ENCODE peak calls at places on chromosomes 1 and 21, in four cellular contexts. One of them, this sample, is unnamed. For H3K9me3, the result is how much of the 10 kb centered on the place peaks cover.

GRCh38 chr1:229156819-229157218 is 114.1 kb upstream of the RAB4A start:
- DNase-seq in effector memory CD4-positive, alpha-beta T cell: no peak
- DNase-seq in transverse colon: peak
- DNase-seq in naive thymus-derived CD4-positive, alpha-beta T cell: no peak
- DNase-seq in this sample: no peak

GRCh38 chr1:214603819-214604252 is 841 bp downstream of the CENPF start:
- DNase-seq in effector memory CD4-positive, alpha-beta T cell: no peak
- DNase-seq in naive thymus-derived CD4-positive, alpha-beta T cell: no peak
- DNase-seq in transverse colon: no peak
- DNase-seq in this sample: no peak

GRCh38 chr1:98849969-98850636 is 154.6 kb downstream of the PLPPR5 start:
- DNase-seq in naive thymus-derived CD4-positive, alpha-beta T cell: no peak
- DNase-seq in effector memory CD4-positive, alpha-beta T cell: no peak
- DNase-seq in transverse colon: no peak
- DNase-seq in this sample: no peak

GRCh38 chr1:9606458-9606857 is 17.7 kb downstream of the TMEM201 start:
- DNase-seq in naive thymus-derived CD4-positive, alpha-beta T cell: no peak
- DNase-seq in transverse colon: no peak
- DNase-seq in effector memory CD4-positive, alpha-beta T cell: no peak
- DNase-seq in this sample: no peak

GRCh38 chr1:223479718-223480425 is 86.7 kb downstream of the CCDC185 start:
- DNase-seq in naive thymus-derived CD4-positive, alpha-beta T cell: no peak
- DNase-seq in effector memory CD4-positive, alpha-beta T cell: no peak
- DNase-seq in transverse colon: no peak
- DNase-seq in this sample: no peak

GRCh38 chr1:226685196-226685820 is 53.8 kb downstream of the ITPKB start:
- DNase-seq in transverse colon: no peak
- DNase-seq in effector memory CD4-positive, alpha-beta T cell: no peak
- DNase-seq in naive thymus-derived CD4-positive, alpha-beta T cell: no peak
- DNase-seq in this sample: no peak

GRCh38 chr1:233304489-233305102 is 9.1 kb upstream of the PCNX2 start:
- DNase-seq in effector memory CD4-positive, alpha-beta T cell: no peak
- DNase-seq in transverse colon: no peak
- DNase-seq in naive thymus-derived CD4-positive, alpha-beta T cell: no peak
- DNase-seq in this sample: peak

GRCh38 chr1:235225299-235225698 is 64.2 kb upstream of the RBM34 start:
- DNase-seq in effector memory CD4-positive, alpha-beta T cell: no peak
- DNase-seq in naive thymus-derived CD4-positive, alpha-beta T cell: no peak
- DNase-seq in transverse colon: no peak
- DNase-seq in this sample: no peak

GRCh38 chr1:28157901-28158300 is 18.6 kb downstream of the PTAFR start:
- DNase-seq in transverse colon: no peak
- DNase-seq in naive thymus-derived CD4-positive, alpha-beta T cell: no peak
- DNase-seq in effector memory CD4-positive, alpha-beta T cell: no peak
- DNase-seq in this sample: no peak

GRCh38 chr1:226239421-226239820 is 16.0 kb downstream of the MIXL1 start:
- DNase-seq in transverse colon: no peak
- DNase-seq in effector memory CD4-positive, alpha-beta T cell: no peak
- DNase-seq in naive thymus-derived CD4-positive, alpha-beta T cell: no peak
- DNase-seq in this sample: no peak

GRCh38 chr1:9289724-9290493 is 2.8 kb upstream of the SPSB1 start:
- DNase-seq in effector memory CD4-positive, alpha-beta T cell: no peak
- DNase-seq in naive thymus-derived CD4-positive, alpha-beta T cell: no peak
- DNase-seq in transverse colon: no peak
- DNase-seq in this sample: no peak

GRCh38 chr1:1680912-1681273 is 11.7 kb downstream of the SLC35E2B start:
- DNase-seq in naive thymus-derived CD4-positive, alpha-beta T cell: no peak
- DNase-seq in effector memory CD4-positive, alpha-beta T cell: no peak
- DNase-seq in transverse colon: peak
- DNase-seq in this sample: no peak

GRCh38 chr1:125064481-125064880 is 3879.7 kb downstream of the SRGAP2C start:
- DNase-seq in naive thymus-derived CD4-positive, alpha-beta T cell: no peak
- DNase-seq in transverse colon: no peak
- DNase-seq in effector memory CD4-positive, alpha-beta T cell: no peak
- DNase-seq in this sample: no peak

GRCh38 chr21:41368361-41369104 is 6.7 kb downstream of the MX2 start:
- DNase-seq in effector memory CD4-positive, alpha-beta T cell: no peak
- DNase-seq in transverse colon: no peak
- DNase-seq in naive thymus-derived CD4-positive, alpha-beta T cell: no peak
- DNase-seq in this sample: no peak

GRCh38 chr1:231937013-231937754 is 310.6 kb downstream of the DISC1 start:
- DNase-seq in naive thymus-derived CD4-positive, alpha-beta T cell: no peak
- DNase-seq in effector memory CD4-positive, alpha-beta T cell: no peak
- DNase-seq in transverse colon: no peak
- DNase-seq in this sample: no peak

GRCh38 chr21:45741691-45742090 is 98.2 kb downstream of the PCBP3 start:
- DNase-seq in effector memory CD4-positive, alpha-beta T cell: no peak
- DNase-seq in transverse colon: no peak
- DNase-seq in naive thymus-derived CD4-positive, alpha-beta T cell: no peak
- DNase-seq in this sample: no peak

GRCh38 chr1:169118227-169118626 is 11.7 kb downstream of the ATP1B1 start:
- DNase-seq in transverse colon: no peak
- DNase-seq in effector memory CD4-positive, alpha-beta T cell: no peak
- DNase-seq in naive thymus-derived CD4-positive, alpha-beta T cell: no peak
- DNase-seq in this sample: no peak

GRCh38 chr1:210321552-210321951 is 7.2 kb upstream of the HHAT start:
- DNase-seq in transverse colon: no peak
- DNase-seq in effector memory CD4-positive, alpha-beta T cell: no peak
- DNase-seq in naive thymus-derived CD4-positive, alpha-beta T cell: no peak
- DNase-seq in this sample: no peak

GRCh38 chr1:3905953-3906671 is 6.0 kb upstream of the C1orf174 start:
- DNase-seq in transverse colon: no peak
- DNase-seq in naive thymus-derived CD4-positive, alpha-beta T cell: no peak
- DNase-seq in effector memory CD4-positive, alpha-beta T cell: no peak
- DNase-seq in this sample: no peak

GRCh38 chr1:62487956-62488355 is 51.1 kb downstream of the USP1 start:
- DNase-seq in naive thymus-derived CD4-positive, alpha-beta T cell: no peak
- DNase-seq in transverse colon: no peak
- DNase-seq in effector memory CD4-positive, alpha-beta T cell: no peak
- DNase-seq in this sample: no peak

GRCh38 chr1:6657138-6657537 is 32.5 kb downstream of the THAP3 start:
- DNase-seq in effector memory CD4-positive, alpha-beta T cell: no peak
- DNase-seq in transverse colon: no peak
- DNase-seq in naive thymus-derived CD4-positive, alpha-beta T cell: no peak
- DNase-seq in this sample: no peak

GRCh38 chr1:231872461-231872910 is 245.9 kb downstream of the DISC1 start:
- DNase-seq in effector memory CD4-positive, alpha-beta T cell: no peak
- DNase-seq in transverse colon: no peak
- DNase-seq in naive thymus-derived CD4-positive, alpha-beta T cell: no peak
- DNase-seq in this sample: no peak

GRCh38 chr1:224996266-224996665 is 66.8 kb downstream of the DNAH14 start:
- DNase-seq in naive thymus-derived CD4-positive, alpha-beta T cell: no peak
- DNase-seq in transverse colon: no peak
- DNase-seq in effector memory CD4-positive, alpha-beta T cell: no peak
- DNase-seq in this sample: no peak

GRCh38 chr1:247184254-247184653 is 12.4 kb upstream of the ZNF124 start:
- DNase-seq in transverse colon: no peak
- DNase-seq in effector memory CD4-positive, alpha-beta T cell: no peak
- DNase-seq in naive thymus-derived CD4-positive, alpha-beta T cell: no peak
- DNase-seq in this sample: no peak
- H3K9me3 ChIP-seq in transverse colon: under half
- H3K9me3 ChIP-seq in effector memory CD4-positive, alpha-beta T cell: under half
- H3K9me3 ChIP-seq in naive thymus-derived CD4-positive, alpha-beta T cell: under half
- H3K9me3 ChIP-seq in this sample: under half

DNA sequence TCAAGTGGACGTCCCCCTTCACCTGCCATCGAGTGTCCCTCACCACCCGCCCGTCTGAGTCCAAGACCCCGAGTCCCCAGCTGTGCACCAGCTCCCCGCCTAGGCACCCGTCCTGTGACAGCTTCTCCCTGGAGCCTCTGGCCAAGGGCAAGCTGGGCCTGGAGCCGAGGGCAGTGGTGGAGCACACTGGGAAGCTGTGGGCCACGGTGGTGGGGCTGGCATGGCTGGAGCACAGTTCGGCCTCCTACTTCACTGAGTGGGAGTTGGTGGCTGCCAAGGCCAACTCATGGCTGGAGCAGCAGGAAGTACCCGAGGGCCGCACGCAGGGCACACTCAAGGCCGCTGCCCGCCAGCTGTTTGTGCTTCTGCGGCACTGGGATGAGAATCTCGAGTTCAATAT is 63.2 kb downstream of the VWA5B1 start:
- DNase-seq in effector memory CD4-positive, alpha-beta T cell: no peak
- DNase-seq in naive thymus-derived CD4-positive, alpha-beta T cell: no peak
- DNase-seq in transverse colon: no peak
- DNase-seq in this sample: no peak
- H3K9me3 ChIP-seq in effector memory CD4-positive, alpha-beta T cell: under half
- H3K9me3 ChIP-seq in naive thymus-derived CD4-positive, alpha-beta T cell: under half
- H3K9me3 ChIP-seq in transverse colon: under half
- H3K9me3 ChIP-seq in this sample: under half

GRCh38 chr21:36693144-36694040 is 5.5 kb upstream of the SIM2 start:
- DNase-seq in naive thymus-derived CD4-positive, alpha-beta T cell: no peak
- DNase-seq in transverse colon: no peak
- DNase-seq in effector memory CD4-positive, alpha-beta T cell: no peak
- DNase-seq in this sample: no peak
- H3K9me3 ChIP-seq in naive thymus-derived CD4-positive, alpha-beta T cell: under half
- H3K9me3 ChIP-seq in transverse colon: under half
- H3K9me3 ChIP-seq in effector memory CD4-positive, alpha-beta T cell: under half
- H3K9me3 ChIP-seq in this sample: under half

GRCh38 chr1:212903664-212904063 is 45.6 kb downstream of the FLVCR1 start:
- DNase-seq in effector memory CD4-positive, alpha-beta T cell: no peak
- DNase-seq in naive thymus-derived CD4-positive, alpha-beta T cell: no peak
- DNase-seq in transverse colon: no peak
- DNase-seq in this sample: no peak
- H3K9me3 ChIP-seq in effector memory CD4-positive, alpha-beta T cell: under half
- H3K9me3 ChIP-seq in naive thymus-derived CD4-positive, alpha-beta T cell: under half
- H3K9me3 ChIP-seq in transverse colon: under half
- H3K9me3 ChIP-seq in this sample: under half